ENCODE peak calls at places on chromosome 17, in six cellular contexts. T, G, S, I, U and A are unnamed samples.

GRCh38 chr17:41071606-41072375 is 6.1 kb upstream of the KRTAP2-4 start:
- DNase-seq in T (no peak), G (no peak), S (no peak), I (no peak), U (no peak), A (no peak)

GRCh38 chr17:40536731-40537171 is 28.5 kb downstream of the CCR7 start:
- DNase-seq in T (no peak), G (peak; percentile 56), S (peak; percentile 54), I (no peak), U (peak; percentile 55), A (peak; percentile 78)

GRCh38 chr17:4849011-4849536 is 15.9 kb downstream of the MINK1 start:
- DNase-seq in T (no peak), G (no peak), S (peak; percentile 96), I (no peak), U (peak; percentile 61), A (peak; percentile 88)

GRCh38 chr17:75872434-75873351 is 5.7 kb downstream of the TRIM47 start:
- DNase-seq in T (peak; percentile 54), G (peak; percentile 70), S (peak; percentile 94), I (peak; percentile 86), U (peak; percentile 75), A (peak; percentile 88)

GRCh38 chr17:882827-883585 is 96.6 kb downstream of the NXN start:
- DNase-seq in T (no peak), G (peak; percentile 37), S (peak; percentile 100), I (peak; percentile 78), U (peak; percentile 32), A (peak; percentile 43)

GRCh38 chr17:35978346-35978745 is 3.0 kb downstream of the CCL16 start:
- DNase-seq in T (no peak), G (no peak), S (no peak), I (no peak), U (no peak), A (no peak)

GRCh38 chr17:17813055-17813724 is 23.6 kb downstream of the SREBF1 start:
- DNase-seq in T (no peak), G (no peak), S (no peak), I (no peak), U (no peak), A (no peak)

GRCh38 chr17:7290166-7290565 is 4.3 kb downstream of the YBX2 start:
- DNase-seq in T (no peak), G (no peak), S (no peak), I (no peak), U (no peak), A (no peak)

GRCh38 chr17:33292184-33292980 is 713 bp downstream of the ASIC2 start:
- DNase-seq in T (no peak), G (peak; percentile 56), S (peak; percentile 86), I (no peak), U (peak; percentile 14), A (no peak)

GRCh38 chr17:78897639-78897996 is 5.4 kb downstream of the CEP295NL start:
- DNase-seq in T (no peak), G (no peak), S (no peak), I (no peak), U (no peak), A (no peak)